ENCODE peak calls at places on chromosomes 12 and 14, in ten cellular contexts. A, P, I, E, Q, D, K, V, J and C are unnamed samples.

GRCh38 chr14:89061696-89062095 is 237.2 kb downstream of the TTC8 start:
- DNase-seq in J (no peak), K (no peak), P (no peak), V (no peak), Q (no peak), A (no peak), E (no peak), I (peak; percentile 22), D (no peak), C (no peak)

GRCh38 chr14:35229495-35230089 is 62.6 kb upstream of the PSMA6 start:
- DNase-seq in P (no peak), E (no peak), J (no peak), A (no peak), I (peak; percentile 23), K (no peak), V (no peak), D (no peak), Q (peak; percentile 28), C (peak; percentile 39)

GRCh38 chr14:105275267-105275946 is 25.4 kb downstream of the BRF1 start:
- DNase-seq in A (no peak), V (no peak), E (no peak), K (no peak), Q (no peak), I (no peak), P (no peak), D (no peak), J (no peak), C (no peak)

GRCh38 chr12:19739195-19739776 is 300.0 kb downstream of the AEBP2 start:
- DNase-seq in K (peak; percentile 50), V (no peak), Q (peak; percentile 65), J (peak; percentile 60), D (no peak), E (no peak), A (peak; percentile 16), I (peak; percentile 63), P (no peak), C (peak; percentile 45)

GRCh38 chr14:28635387-28635786 is 131.2 kb upstream of the FOXG1 start:
- DNase-seq in P (no peak), D (no peak), V (no peak), I (peak; percentile 39), Q (peak; percentile 26), E (no peak), J (no peak), A (no peak), K (peak; percentile 23), C (no peak)

GRCh38 chr14:98182385-98183055 is 1089.5 kb downstream of the BCL11B start:
- DNase-seq in A (no peak), E (no peak), Q (no peak), I (no peak), D (no peak), J (no peak), V (no peak), K (no peak), P (no peak), C (no peak)

GRCh38 chr14:53663709-53664108 is 292.9 kb downstream of the BMP4 start:
- DNase-seq in V (no peak), K (peak; percentile 29), D (no peak), Q (no peak), E (peak; percentile 46), I (peak; percentile 41), P (no peak), A (peak; percentile 11), J (no peak), C (no peak)

GRCh38 chr14:92531151-92531873 is 17.7 kb downstream of the RIN3 start:
- DNase-seq in Q (peak; percentile 53), A (no peak), P (no peak), V (no peak), D (peak; percentile 40), E (no peak), K (no peak), I (no peak), J (no peak), C (no peak)

GRCh38 chr12:51631591-51631990 is 40.6 kb downstream of the SCN8A start:
- DNase-seq in K (no peak), A (no peak), I (no peak), J (no peak), E (no peak), V (no peak), D (no peak), P (no peak), Q (no peak), C (no peak)

GRCh38 chr12:34296143-34297041 is 274.1 kb downstream of the ALG10 start:
- DNase-seq in D (peak; percentile 3), P (peak; percentile 8), E (peak; percentile 1), A (no peak), Q (no peak), J (no peak), V (peak; percentile 48), K (no peak), I (no peak), C (no peak)

GRCh38 chr14:70640938-70641547 is 673 bp upstream of the TTC9 start:
- DNase-seq in P (no peak), J (peak; percentile 35), A (peak; percentile 61), E (no peak), I (no peak), D (peak; percentile 51), V (no peak), K (peak; percentile 15), Q (peak; percentile 88), C (peak; percentile 72)
- TF ChIP-seq CTCF in P (no peak), J (no peak), A (no peak), E (no peak), I (no peak), D (no peak), V (no peak), K (no peak), Q (peak; percentile 9), C (no peak)

DNA sequence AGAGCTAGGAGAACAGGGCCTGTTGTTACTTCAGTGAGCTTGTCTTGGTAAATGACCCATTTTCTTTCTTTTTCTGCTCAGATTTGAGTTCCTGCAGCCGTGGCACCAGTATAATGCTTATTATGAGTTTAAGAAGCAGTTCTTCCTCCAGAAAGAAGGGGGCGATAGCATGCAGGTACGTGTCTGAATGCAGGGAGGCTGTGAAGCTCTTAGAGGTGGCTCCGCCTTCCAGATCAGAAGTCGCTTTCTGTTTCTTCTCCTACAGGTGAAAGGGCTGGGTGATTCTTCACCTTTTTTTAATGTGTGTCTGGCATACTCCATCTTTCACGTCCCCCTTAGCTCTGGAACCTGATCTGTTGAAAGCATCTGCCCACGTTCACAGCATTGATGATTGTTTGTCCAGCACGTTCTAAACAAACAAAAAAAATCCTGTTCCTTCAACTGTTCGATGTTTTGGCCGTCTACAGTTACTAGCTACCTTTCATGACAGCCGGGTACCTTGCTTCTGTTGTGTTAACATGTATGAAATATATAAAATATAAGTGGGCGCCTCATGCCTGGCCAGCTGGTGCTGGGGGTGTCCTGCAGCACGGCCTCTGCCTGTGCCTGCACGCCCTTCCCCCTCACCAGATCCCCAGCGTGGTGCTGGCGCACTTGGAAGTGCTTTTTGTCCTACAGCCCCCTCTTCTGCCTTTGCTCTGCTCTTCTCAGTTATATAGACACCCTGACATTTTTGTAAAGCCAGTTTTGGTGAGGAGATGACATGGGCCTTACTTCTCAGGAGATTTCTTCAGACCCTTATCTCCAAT is 44.6 kb downstream of the SFSWAP start:
- DNase-seq in A (no peak), V (peak; percentile 42), E (peak; percentile 50), I (peak; percentile 13), J (no peak), K (no peak), P (no peak), Q (peak; percentile 59), D (no peak), C (peak; percentile 53)
- TF ChIP-seq CTCF in A (no peak), V (no peak), E (peak; percentile 70), I (peak; percentile 21), J (no peak), K (peak; percentile 35), P (peak; percentile 9), Q (peak; percentile 30), D (no peak), C (peak; percentile 23)

DNA sequence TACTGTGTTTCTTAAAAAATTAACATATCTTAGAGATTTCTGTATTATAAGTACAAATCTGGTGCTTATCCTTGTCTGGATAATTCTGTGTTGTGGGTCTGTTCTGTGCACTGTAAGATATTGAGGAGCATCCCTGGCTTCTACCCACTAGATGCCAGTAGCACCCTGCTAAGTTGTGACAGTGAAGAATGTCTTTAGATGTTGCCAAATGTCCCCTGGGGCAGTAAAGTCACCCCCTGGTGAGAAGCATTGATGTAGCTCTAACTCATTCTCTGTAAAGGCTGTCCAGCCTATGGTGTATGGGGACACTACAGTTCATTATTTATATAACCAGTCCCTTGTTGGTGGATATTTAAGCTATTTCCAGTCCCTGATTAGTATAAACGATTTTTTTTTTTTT is 31.4 kb downstream of the MAP1LC3B2 start:
- DNase-seq in A (no peak), P (no peak), D (no peak), K (no peak), J (no peak), E (no peak), I (no peak), V (no peak), Q (no peak), C (no peak)
- TF ChIP-seq CTCF in A (no peak), P (no peak), D (no peak), K (no peak), J (no peak), E (no peak), I (no peak), V (no peak), Q (no peak), C (no peak)

DNA sequence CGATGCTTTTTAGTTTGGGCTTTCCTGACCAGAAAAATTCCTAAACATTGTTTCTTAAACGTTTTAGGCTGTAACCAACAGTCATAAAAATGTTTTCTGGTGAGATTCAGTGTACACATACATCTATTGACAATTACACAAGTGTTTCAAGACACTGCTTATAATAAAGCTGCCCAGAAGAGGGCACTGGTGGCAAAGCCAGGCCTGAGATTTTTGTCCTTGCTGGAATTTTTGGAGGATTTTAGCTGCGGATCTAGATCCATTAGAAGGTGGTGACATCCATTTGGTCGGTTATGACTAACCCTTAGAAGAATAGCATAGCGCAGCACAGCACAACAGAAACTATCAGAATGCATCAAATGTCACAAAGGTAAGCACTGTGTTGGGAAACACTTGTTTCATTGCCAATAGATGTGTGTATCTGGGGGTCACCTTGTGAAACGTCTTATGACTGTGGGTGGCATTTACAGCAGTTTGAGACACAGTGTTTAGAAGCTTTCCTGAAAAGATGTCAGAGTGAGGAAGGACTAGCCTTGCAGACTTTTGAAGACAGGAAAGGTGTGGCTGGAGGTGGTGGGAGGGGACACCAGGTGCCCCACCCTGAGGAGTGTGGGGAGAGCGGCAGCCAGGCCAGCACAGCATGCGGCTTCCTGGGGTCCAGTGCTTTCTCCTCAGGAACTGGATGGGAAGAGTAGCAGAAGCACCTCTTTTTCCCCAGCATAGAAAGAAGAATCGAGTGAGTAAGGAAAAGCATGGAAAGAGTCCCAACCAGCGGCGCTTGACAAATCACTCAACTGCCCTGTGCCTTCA is 54.7 kb upstream of the FKBP4 start:
- DNase-seq in I (peak; percentile 45), P (no peak), V (no peak), D (no peak), A (peak; percentile 19), J (peak; percentile 32), Q (no peak), E (no peak), K (peak; percentile 42), C (no peak)
- TF ChIP-seq CTCF in I (peak; percentile 52), P (peak; percentile 41), V (no peak), D (no peak), A (peak; percentile 59), J (peak; percentile 52), Q (no peak), E (peak; percentile 32), K (peak; percentile 40), C (no peak)

DNA sequence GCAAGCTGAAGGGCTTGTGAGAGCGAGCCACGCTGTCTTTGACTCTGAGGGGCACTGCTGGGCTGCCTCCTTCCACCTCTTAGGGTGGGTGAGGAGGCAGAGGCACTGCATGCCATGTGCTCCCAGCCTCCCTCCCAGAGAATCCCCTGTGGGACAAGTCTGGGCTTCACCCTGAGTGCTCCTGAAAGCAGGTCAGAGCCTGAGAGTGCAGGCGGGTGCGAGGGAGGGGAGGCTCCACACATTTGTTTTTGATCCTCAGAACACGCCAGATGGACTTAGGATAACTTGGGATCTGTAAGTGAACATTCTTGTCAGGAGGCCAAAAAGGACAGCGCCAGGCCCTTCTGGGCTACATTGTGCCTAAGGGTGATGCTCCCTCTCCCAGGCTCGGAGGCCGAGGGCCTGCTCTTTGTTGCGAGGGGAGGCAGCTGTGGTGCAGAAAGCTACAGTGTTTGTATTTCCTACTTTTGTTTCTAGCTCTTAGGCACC is 155.4 kb downstream of the TMX1 start:
- DNase-seq in J (no peak), E (peak; percentile 12), Q (no peak), I (peak; percentile 13), P (no peak), A (peak; percentile 25), V (peak; percentile 87), D (peak; percentile 28), K (peak; percentile 29), C (no peak)
- TF ChIP-seq CTCF in J (no peak), E (no peak), Q (no peak), I (no peak), P (no peak), A (no peak), V (no peak), D (no peak), K (no peak), C (no peak)